ENCODE peak calls at places on chromosomes 12 and 14, in seven cellular contexts. One of them, this sample, is unnamed.

GRCh38 chr14:100622708-100623485 is 35.7 kb upstream of the BEGAIN start:
- DNase-seq in HTR-8/SVneo: no peak
- DNase-seq in HEK293T: no peak
- DNase-seq in mesendoderm: no peak
- DNase-seq in left cardiac atrium: no peak
- DNase-seq in tibial artery: no peak
- DNase-seq in SW 1271: no peak
- DNase-seq in this sample: no peak

GRCh38 chr12:12685305-12685704 is 10.7 kb downstream of the GPR19 start:
- DNase-seq in HTR-8/SVneo: no peak
- DNase-seq in HEK293T: no peak
- DNase-seq in mesendoderm: peak; percentile 64
- DNase-seq in left cardiac atrium: no peak
- DNase-seq in tibial artery: no peak
- DNase-seq in SW 1271: no peak
- DNase-seq in this sample: no peak

GRCh38 chr12:47034661-47035060 is 44.8 kb upstream of the PCED1B start:
- DNase-seq in HTR-8/SVneo: no peak
- DNase-seq in HEK293T: no peak
- DNase-seq in mesendoderm: no peak
- DNase-seq in left cardiac atrium: no peak
- DNase-seq in tibial artery: no peak
- DNase-seq in SW 1271: no peak
- DNase-seq in this sample: no peak

GRCh38 chr12:14410841-14411569 is 45.5 kb downstream of the ATF7IP start:
- DNase-seq in HTR-8/SVneo: no peak
- DNase-seq in HEK293T: no peak
- DNase-seq in mesendoderm: no peak
- DNase-seq in left cardiac atrium: no peak
- DNase-seq in tibial artery: no peak
- DNase-seq in SW 1271: no peak
- DNase-seq in this sample: no peak

GRCh38 chr14:35418093-35418492 is 13.5 kb upstream of the NFKBIA start:
- DNase-seq in HTR-8/SVneo: no peak
- DNase-seq in HEK293T: no peak
- DNase-seq in mesendoderm: no peak
- DNase-seq in left cardiac atrium: no peak
- DNase-seq in tibial artery: no peak
- DNase-seq in SW 1271: no peak
- DNase-seq in this sample: no peak

GRCh38 chr12:115870527-115870926 is 407.0 kb downstream of the MED13L start:
- DNase-seq in HTR-8/SVneo: no peak
- DNase-seq in HEK293T: no peak
- DNase-seq in mesendoderm: peak; percentile 39
- DNase-seq in left cardiac atrium: no peak
- DNase-seq in tibial artery: no peak
- DNase-seq in SW 1271: no peak
- DNase-seq in this sample: no peak

GRCh38 chr14:51294951-51295350 is 54.9 kb downstream of the TMX1 start:
- DNase-seq in HTR-8/SVneo: no peak
- DNase-seq in HEK293T: no peak
- DNase-seq in mesendoderm: no peak
- DNase-seq in left cardiac atrium: no peak
- DNase-seq in tibial artery: no peak
- DNase-seq in SW 1271: no peak
- DNase-seq in this sample: no peak

GRCh38 chr12:2804390-2805145 is 7.9 kb upstream of the ITFG2 start:
- DNase-seq in HTR-8/SVneo: no peak
- DNase-seq in HEK293T: no peak
- DNase-seq in mesendoderm: no peak
- DNase-seq in left cardiac atrium: peak; percentile 69
- DNase-seq in tibial artery: peak; percentile 55
- DNase-seq in SW 1271: no peak
- DNase-seq in this sample: no peak

GRCh38 chr12:92596388-92596787 is 106.4 kb upstream of the PLEKHG7 start:
- DNase-seq in HTR-8/SVneo: no peak
- DNase-seq in HEK293T: no peak
- DNase-seq in mesendoderm: no peak
- DNase-seq in left cardiac atrium: no peak
- DNase-seq in tibial artery: no peak
- DNase-seq in SW 1271: no peak
- DNase-seq in this sample: no peak

GRCh38 chr14:23551266-23552028 is at the start of gene ZFHX2:
- DNase-seq in HTR-8/SVneo: peak; percentile 67
- DNase-seq in HEK293T: peak; percentile 81
- DNase-seq in mesendoderm: peak; percentile 93
- DNase-seq in left cardiac atrium: peak; percentile 87
- DNase-seq in tibial artery: peak; percentile 74
- DNase-seq in SW 1271: peak; percentile 73
- DNase-seq in this sample: no peak

GRCh38 chr12:4027412-4027811 is 154.2 kb upstream of the PARP11 start:
- DNase-seq in HTR-8/SVneo: no peak
- DNase-seq in HEK293T: no peak
- DNase-seq in mesendoderm: no peak
- DNase-seq in left cardiac atrium: no peak
- DNase-seq in tibial artery: no peak
- DNase-seq in SW 1271: no peak
- DNase-seq in this sample: no peak

GRCh38 chr14:96911499-96912130 is 114.4 kb downstream of the VRK1 start:
- DNase-seq in HTR-8/SVneo: no peak
- DNase-seq in HEK293T: no peak
- DNase-seq in mesendoderm: no peak
- DNase-seq in left cardiac atrium: no peak
- DNase-seq in tibial artery: no peak
- DNase-seq in SW 1271: no peak
- DNase-seq in this sample: no peak

This sample was measured in GM12864.